ENCODE peak calls at places on chromosome 7, in five cellular contexts. S, W, H, C and Z are unnamed samples.

GRCh38 chr7:95607477-95608010 is 11.2 kb upstream of the PDK4 start:
- DNase-seq in C (no peak), S (peak; percentile 27), W (no peak), H (no peak), Z (no peak)

GRCh38 chr7:156003220-156004162 is 191.2 kb upstream of the SHH start:
- DNase-seq in C (peak; percentile 35), H (no peak), S (peak; percentile 30), W (no peak), Z (no peak)

GRCh38 chr7:30912986-30913671 is 1.5 kb downstream of the AQP1 start:
- DNase-seq in W (no peak), S (peak; percentile 61), H (no peak), C (peak; percentile 59), Z (no peak)

GRCh38 chr7:96303686-96304443 is 18.0 kb downstream of the SLC25A13 start:
- DNase-seq in S (no peak), C (no peak), W (peak; percentile 92), H (peak; percentile 77), Z (no peak)

GRCh38 chr7:139798221-139798620 is 20.4 kb upstream of the HIPK2 start:
- DNase-seq in W (no peak), S (peak; percentile 57), H (no peak), C (peak; percentile 50), Z (no peak)

GRCh38 chr7:50851451-50851850 is 68.8 kb upstream of the GRB10 start:
- DNase-seq in W (peak; percentile 83), C (no peak), H (peak; percentile 59), S (no peak), Z (no peak)

GRCh38 chr7:106126170-106126938 is 14.2 kb upstream of the SYPL1 start:
- DNase-seq in C (no peak), W (peak; percentile 67), S (peak; percentile 33), H (peak; percentile 97), Z (peak; percentile 47)

GRCh38 chr7:21912305-21912704 is 33.4 kb downstream of the CDCA7L start:
- DNase-seq in S (no peak), H (no peak), C (no peak), W (peak; percentile 85), Z (no peak)

GRCh38 chr7:105677803-105678583 is 96.7 kb upstream of the EFCAB10 start:
- DNase-seq in C (no peak), S (peak; percentile 67), H (no peak), W (no peak), Z (peak; percentile 84)

GRCh38 chr7:46774515-46774914 is 807.4 kb downstream of the TNS3 start:
- DNase-seq in C (no peak), H (no peak), S (no peak), W (no peak), Z (no peak)

GRCh38 chr7:120991570-120991969 is 3.1 kb downstream of the CPED1 start:
- DNase-seq in W (peak; percentile 84), C (no peak), S (no peak), H (peak; percentile 41), Z (no peak)

GRCh38 chr7:157759246-157759805 is 422.5 kb downstream of the DNAJB6 start:
- DNase-seq in C (no peak), H (no peak), S (no peak), W (no peak), Z (no peak)

GRCh38 chr7:90999989-91000979 is 263.9 kb upstream of the FZD1 start:
- DNase-seq in H (peak; percentile 39), C (no peak), S (no peak), W (peak; percentile 39), Z (no peak)

GRCh38 chr7:11607676-11608075 is 224.3 kb downstream of the THSD7A start:
- DNase-seq in W (no peak), H (no peak), S (no peak), C (no peak), Z (no peak)

GRCh38 chr7:4959881-4960280 is 894 bp upstream of the MMD2 start:
- DNase-seq in W (no peak), H (no peak), S (no peak), C (no peak), Z (no peak)

GRCh38 chr7:69773535-69774225 is 175.4 kb downstream of the AUTS2 start:
- DNase-seq in C (no peak), H (no peak), S (no peak), W (no peak), Z (no peak)

GRCh38 chr7:117230276-117231046 is 92.4 kb downstream of the WNT2 start:
- DNase-seq in W (peak; percentile 99), S (no peak), H (no peak), C (no peak), Z (peak; percentile 14)

GRCh38 chr7:5343893-5344292 is 61.1 kb downstream of the SLC29A4 start:
- DNase-seq in C (no peak), H (no peak), W (no peak), S (no peak), Z (no peak)

GRCh38 chr7:67462781-67463191 is 466.2 kb downstream of the TYW1 start:
- DNase-seq in H (no peak), S (peak; percentile 24), W (peak; percentile 38), C (no peak), Z (no peak)

GRCh38 chr7:81624021-81624630 is 145.7 kb downstream of the HGF start:
- DNase-seq in W (peak; percentile 77), H (peak; percentile 9), C (no peak), S (no peak), Z (no peak)

DNA sequence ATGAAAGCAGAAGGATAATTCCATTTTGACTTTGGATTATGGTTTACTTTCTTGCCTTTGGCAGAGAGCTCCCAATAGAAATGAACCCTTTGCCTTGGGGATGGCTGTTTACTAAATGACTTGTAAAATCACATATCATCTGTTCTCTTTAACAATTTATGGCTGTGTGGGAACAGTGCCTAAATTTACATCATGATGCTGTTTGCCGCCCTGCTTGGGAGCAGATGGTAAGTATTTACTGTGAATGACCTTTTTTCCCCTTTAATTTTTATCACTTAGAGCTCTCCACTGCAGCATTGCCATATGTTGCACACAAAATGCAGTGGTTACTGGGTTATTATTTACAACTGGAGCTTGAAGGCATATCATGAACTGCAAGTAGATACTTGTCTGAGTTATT is 13.4 kb downstream of the HEPACAM2 start:
- DNase-seq in C (no peak), W (no peak), H (no peak), S (no peak), Z (no peak)
- H3K27me3 ChIP-seq in C (peaks cover 98% of the 10 kb centered on the region), W (peaks cover 5% of the 10 kb centered on the region), H (peaks cover 16% of the 10 kb centered on the region), S (no peaks in the 10 kb centered on the region), Z (peaks cover 23% of the 10 kb centered on the region)

GRCh38 chr7:76050545-76050944 is 2.6 kb downstream of the MDH2 start:
- DNase-seq in W (no peak), C (no peak), H (no peak), S (no peak), Z (no peak)
- H3K36me3 ChIP-seq in W (peaks cover 6% of the 10 kb centered on the region), C (peaks cover 24% of the 10 kb centered on the region), H (peaks cover 8% of the 10 kb centered on the region), S (no peaks in the 10 kb centered on the region), Z (peaks cover 54% of the 10 kb centered on the region)

GRCh38 chr7:1234049-1234691 is 1.5 kb downstream of the UNCX start:
- DNase-seq in C (peak; percentile 52), S (no peak), W (no peak), H (no peak), Z (no peak)

GRCh38 chr7:1232103-1232466 is 587 bp upstream of the UNCX start:
- DNase-seq in S (no peak), W (no peak), C (no peak), H (no peak), Z (no peak)

GRCh38 chr7:1233328-1234048 is 816 bp downstream of the UNCX start:
- DNase-seq in H (no peak), W (no peak), C (peak; percentile 82), S (no peak), Z (no peak)

GRCh38 chr7:1231214-1232102 is 1.2 kb upstream of the UNCX start:
- DNase-seq in W (no peak), H (no peak), S (no peak), C (peak; percentile 80), Z (no peak)

DNA sequence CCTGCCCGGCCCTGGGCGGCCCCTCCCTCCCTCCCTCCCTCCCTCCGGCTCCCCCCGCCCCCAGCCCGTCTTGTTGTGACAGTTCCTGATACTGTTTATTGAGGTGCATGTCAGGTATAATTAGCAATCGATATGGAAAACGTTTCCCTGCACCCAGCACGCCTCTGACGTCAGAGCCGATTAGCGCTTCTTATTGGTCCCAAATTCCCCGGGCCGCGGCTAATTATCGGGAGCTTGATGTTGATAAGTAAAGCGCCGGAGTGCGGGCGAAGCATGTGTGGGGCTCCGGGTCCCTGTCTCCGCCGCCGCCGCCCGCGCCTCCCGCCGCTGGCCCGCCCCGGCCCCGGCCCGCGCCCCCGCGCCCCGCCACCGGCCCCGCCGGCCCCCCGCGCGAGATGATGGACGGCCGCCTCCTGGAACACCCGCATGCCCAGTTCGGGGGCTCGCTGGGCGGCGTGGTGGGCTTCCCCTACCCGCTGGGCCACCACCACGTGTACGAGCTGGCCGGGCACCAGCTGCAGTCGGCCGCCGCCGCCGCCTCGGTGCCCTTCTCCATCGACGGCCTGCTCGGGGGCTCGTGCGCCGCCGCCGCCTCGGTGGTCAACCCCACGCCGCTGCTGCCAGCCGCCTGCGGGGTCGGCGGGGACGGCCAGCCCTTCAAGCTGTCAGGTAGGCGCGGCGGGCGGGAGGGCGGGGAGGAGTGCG is at the start of gene UNCX:
- DNase-seq in H (no peak), C (peak; percentile 85), S (no peak), W (no peak), Z (no peak)
- H3K9ac ChIP-seq in H (no peak within 1 kb of the TSS), C (no peak within 1 kb of the TSS), S (no peak within 1 kb of the TSS), W (no peak within 1 kb of the TSS), Z (no peak within 1 kb of the TSS)

DNA sequence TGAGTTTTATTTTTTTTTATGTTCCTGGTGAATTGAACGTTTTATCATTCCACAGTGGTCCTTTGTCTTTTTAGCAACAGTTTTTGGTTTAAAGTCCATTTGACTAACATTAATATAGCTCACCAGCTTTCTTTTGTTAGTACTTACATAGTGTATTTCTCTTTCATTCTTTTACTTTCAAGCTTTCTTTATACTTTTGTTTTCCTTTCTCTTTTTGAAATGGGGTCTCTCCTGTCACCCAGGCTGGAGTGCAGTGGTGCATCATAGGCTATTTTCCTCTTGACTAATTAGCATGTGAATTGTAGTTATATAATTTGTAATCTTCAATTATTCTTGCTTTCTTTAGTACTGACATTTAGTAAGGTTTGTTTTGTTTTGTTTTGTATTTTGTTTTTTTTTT is 27.8 kb downstream of the GARIN1A start:
- DNase-seq in W (no peak), H (no peak), S (no peak), C (no peak), Z (no peak)
- H3K27me3 ChIP-seq in W (no peaks in the 10 kb centered on the region), H (no peaks in the 10 kb centered on the region), S (peaks cover 38% of the 10 kb centered on the region), C (peaks cover 18% of the 10 kb centered on the region), Z (peaks cover 13% of the 10 kb centered on the region)